ENCODE peak calls at places on chromosomes 11 and 22, in ten cellular contexts. F, J, O, S, I, T, X, P, U and C are unnamed samples.
A peak's percentile ranks its signal among the peaks of the same experiment; 100 is the strongest.

GRCh38 chr11:79243412-79244174 is 197.2 kb downstream of the TENM4 start:
- DNase-seq in F (no peak), J (no peak), O (no peak), S (no peak), I (no peak), T (peak; percentile 78), X (no peak), P (no peak), U (no peak), C (peak; percentile 31)

GRCh38 chr22:27129266-27129665 is 471.9 kb downstream of the MIAT start:
- DNase-seq in F (no peak), J (no peak), O (no peak), S (no peak), I (no peak), T (no peak), X (no peak), P (peak; percentile 90), U (no peak), C (peak; percentile 84)

GRCh38 chr22:18008136-18008535 is 16.2 kb downstream of the MICAL3 start:
- DNase-seq in F (no peak), J (no peak), O (no peak), S (no peak), I (no peak), T (no peak), X (no peak), P (no peak), U (no peak), C (no peak)

GRCh38 chr22:44094751-44095302 is 70.7 kb downstream of the PARVB start:
- DNase-seq in F (no peak), J (no peak), O (no peak), S (no peak), I (no peak), T (no peak), X (no peak), P (no peak), U (no peak), C (no peak)

GRCh38 chr11:33696931-33697638 is 3.5 kb downstream of the C11orf91 start:
- DNase-seq in F (no peak), J (no peak), O (no peak), S (no peak), I (no peak), T (no peak), X (no peak), P (no peak), U (no peak), C (no peak)

GRCh38 chr11:827146-827860 is 416 bp upstream of the CRACR2B start:
- DNase-seq in F (no peak), J (peak; percentile 71), O (peak; percentile 57), S (no peak), I (no peak), T (no peak), X (no peak), P (no peak), U (no peak), C (no peak)

GRCh38 chr11:64742940-64743590 is 877 bp downstream of the RASGRP2 start:
- DNase-seq in F (peak; percentile 68), J (peak; percentile 83), O (peak; percentile 91), S (peak; percentile 77), I (no peak), T (no peak), X (peak; percentile 24), P (no peak), U (peak; percentile 54), C (peak; percentile 70)

GRCh38 chr11:111531156-111531555 is 9.4 kb upstream of the LAYN start:
- DNase-seq in F (no peak), J (no peak), O (no peak), S (no peak), I (no peak), T (peak; percentile 33), X (no peak), P (no peak), U (no peak), C (no peak)

GRCh38 chr11:11396290-11397042 is 43.4 kb upstream of the CSNK2A3 start:
- DNase-seq in F (no peak), J (no peak), O (no peak), S (no peak), I (peak; percentile 99), T (peak; percentile 83), X (no peak), P (peak; percentile 97), U (no peak), C (peak; percentile 89)

GRCh38 chr22:38755911-38756532 is at the start of gene SUN2:
- DNase-seq in F (peak; percentile 89), J (peak; percentile 92), O (peak; percentile 98), S (peak; percentile 95), I (peak; percentile 62), T (peak; percentile 81), X (peak; percentile 79), P (peak; percentile 79), U (peak; percentile 81), C (peak; percentile 83)

GRCh38 chr11:7573193-7573557 is 59.4 kb downstream of the PPFIBP2 start:
- DNase-seq in F (no peak), J (no peak), O (no peak), S (no peak), I (no peak), T (no peak), X (no peak), P (peak; percentile 13), U (no peak), C (no peak)

GRCh38 chr11:17967661-17968060 is 45.2 kb downstream of the SERGEF start:
- DNase-seq in F (no peak), J (no peak), O (no peak), S (no peak), I (no peak), T (no peak), X (no peak), P (no peak), U (no peak), C (no peak)

GRCh38 chr11:87675993-87676392 is 499.2 kb downstream of the RAB38 start:
- DNase-seq in F (no peak), J (no peak), O (no peak), S (no peak), I (no peak), T (no peak), X (no peak), P (no peak), U (no peak), C (no peak)

GRCh38 chr22:42836026-42836425 is 21.0 kb downstream of the ARFGAP3 start:
- DNase-seq in F (no peak), J (no peak), O (no peak), S (no peak), I (no peak), T (no peak), X (no peak), P (no peak), U (no peak), C (no peak)

GRCh38 chr22:30015229-30015797 is 65.0 kb upstream of the HORMAD2 start:
- DNase-seq in F (no peak), J (no peak), O (no peak), S (no peak), I (no peak), T (no peak), X (no peak), P (no peak), U (no peak), C (peak; percentile 37)

GRCh38 chr11:26247340-26247739 is 84.6 kb upstream of the ANO3 start:
- DNase-seq in F (no peak), J (no peak), O (no peak), S (no peak), I (peak; percentile 9), T (peak; percentile 39), X (no peak), P (peak; percentile 69), U (no peak), C (peak; percentile 65)

GRCh38 chr11:8610532-8611116 is 16.6 kb upstream of the STK33 start:
- DNase-seq in F (no peak), J (no peak), O (no peak), S (no peak), I (no peak), T (peak; percentile 25), X (peak; percentile 45), P (no peak), U (no peak), C (no peak)